ENCODE peak calls at places on chromosome 18, in eight cellular contexts. M, H, U, K, T, N, R and P are unnamed samples.

GRCh38 chr18:77906103-77906502 is 656.5 kb downstream of the GALR1 start:
- DNase-seq in M (no peak), H (no peak), U (no peak), K (no peak), T (no peak), N (no peak), R (no peak), P (no peak)

GRCh38 chr18:77077836-77078456 is 54.6 kb downstream of the MBP start:
- DNase-seq in M (no peak), H (no peak), U (no peak), K (no peak), T (no peak), N (no peak), R (no peak), P (no peak)

GRCh38 chr18:36315736-36316135 is 18.2 kb downstream of the FHOD3 start:
- DNase-seq in M (no peak), H (no peak), U (no peak), K (no peak), T (no peak), N (no peak), R (peak; percentile 38), P (peak; percentile 35)

GRCh38 chr18:76953186-76953982 is 131.0 kb downstream of the ZNF236 start:
- DNase-seq in M (no peak), H (peak; percentile 94), U (no peak), K (peak; percentile 78), T (no peak), N (peak; percentile 78), R (peak; percentile 81), P (no peak)

GRCh38 chr18:35463050-35463449 is 34.7 kb downstream of the INO80C start:
- DNase-seq in M (no peak), H (no peak), U (no peak), K (no peak), T (no peak), N (no peak), R (no peak), P (no peak)

GRCh38 chr18:5431836-5432575 is 111.8 kb downstream of the EPB41L3 start:
- DNase-seq in M (no peak), H (no peak), U (no peak), K (no peak), T (no peak), N (no peak), R (no peak), P (no peak)

GRCh38 chr18:50847192-50847591 is 27.4 kb upstream of the MRO start:
- DNase-seq in M (no peak), H (no peak), U (no peak), K (no peak), T (no peak), N (no peak), R (no peak), P (no peak)

GRCh38 chr18:2306641-2307040 is 264.7 kb downstream of the METTL4 start:
- DNase-seq in M (no peak), H (no peak), U (no peak), K (no peak), T (no peak), N (no peak), R (no peak), P (no peak)

GRCh38 chr18:36095936-36096519 is 28.7 kb upstream of the RPRD1A start:
- DNase-seq in M (peak; percentile 72), H (no peak), U (peak; percentile 63), K (no peak), T (no peak), N (no peak), R (no peak), P (no peak)

GRCh38 chr18:35469696-35470095 is 28.1 kb downstream of the INO80C start:
- DNase-seq in M (no peak), H (no peak), U (no peak), K (no peak), T (no peak), N (no peak), R (no peak), P (no peak)

GRCh38 chr18:1668284-1668683 is 763.6 kb downstream of the ADCYAP1 start:
- DNase-seq in M (no peak), H (no peak), U (peak; percentile 21), K (no peak), T (no peak), N (no peak), R (no peak), P (no peak)

GRCh38 chr18:48835745-48836191 is 115.0 kb downstream of the SMAD7 start:
- DNase-seq in M (no peak), H (peak; percentile 35), U (no peak), K (no peak), T (no peak), N (peak; percentile 61), R (no peak), P (no peak)
- H3K4me1 ChIP-seq in M (peaks cover 8% of the 10 kb centered on the region), H (peaks cover 8% of the 10 kb centered on the region), U (peaks cover 49% of the 10 kb centered on the region), K (peaks cover 8% of the 10 kb centered on the region), T (peaks cover 92% of the 10 kb centered on the region), N (peaks cover 80% of the 10 kb centered on the region), R (peaks cover 62% of the 10 kb centered on the region), P (no peaks in the 10 kb centered on the region)

GRCh38 chr18:4130734-4131719 is 324.1 kb downstream of the DLGAP1 start:
- DNase-seq in M (peak; percentile 30), H (no peak), U (no peak), K (no peak), T (no peak), N (no peak), R (no peak), P (no peak)
- H3K4me1 ChIP-seq in M (peaks cover 48% of the 10 kb centered on the region), H (no peaks in the 10 kb centered on the region), U (no peaks in the 10 kb centered on the region), K (no peaks in the 10 kb centered on the region), T (no peaks in the 10 kb centered on the region), N (peaks cover 2% of the 10 kb centered on the region), R (peaks cover 3% of the 10 kb centered on the region), P (peaks cover under 1% of the 10 kb centered on the region)

GRCh38 chr18:80191264-80191663 is 56.0 kb downstream of the PARD6G start:
- DNase-seq in M (no peak), H (no peak), U (no peak), K (no peak), T (no peak), N (no peak), R (no peak), P (peak; percentile 19)
- H3K4me1 ChIP-seq in M (peaks cover 3% of the 10 kb centered on the region), H (no peaks in the 10 kb centered on the region), U (no peaks in the 10 kb centered on the region), K (no peaks in the 10 kb centered on the region), T (no peaks in the 10 kb centered on the region), N (no peaks in the 10 kb centered on the region), R (peaks cover 3% of the 10 kb centered on the region), P (no peaks in the 10 kb centered on the region)

GRCh38 chr18:23143871-23144270 is 8.6 kb downstream of the CABLES1 start:
- DNase-seq in M (no peak), H (peak; percentile 74), U (peak; percentile 47), K (peak; percentile 38), T (no peak), N (peak; percentile 76), R (no peak), P (no peak)
- H3K4me1 ChIP-seq in M (peaks cover 22% of the 10 kb centered on the region), H (peaks cover 13% of the 10 kb centered on the region), U (peaks cover 37% of the 10 kb centered on the region), K (peaks cover 16% of the 10 kb centered on the region), T (no peaks in the 10 kb centered on the region), N (peaks cover 33% of the 10 kb centered on the region), R (peaks cover 42% of the 10 kb centered on the region), P (no peaks in the 10 kb centered on the region)